ENCODE peak calls at places on chromosomes 7 and 10, in ten cellular contexts. U is HepG2; L is epithelial cell of esophagus; R is omental fat pad; V is CD4-positive, alpha-beta memory T cell; H is T-cell; Q is amniotic stem cell; F is T-helper 9 cell; K is colonic mucosa; D is progenitor cell of endocrine pancreas. O is an unnamed sample.

GRCh38 chr10:97713828-97714400 is 384 bp downstream of the MARVELD1 start:
- DNase-seq in R (no peak), D (peak), F (peak), L (peak), U (no peak), Q (no peak), K (peak), V (peak), H (peak), O (peak)

GRCh38 chr10:34808789-34809745 is 6.0 kb downstream of the PARD3 start:
- DNase-seq in F (no peak), K (peak), Q (no peak), L (peak), R (no peak), V (no peak), U (no peak), D (no peak), H (no peak), O (no peak)

GRCh38 chr10:53387546-53387945 is 615.0 kb upstream of the MBL2 start:
- DNase-seq in V (no peak), R (no peak), U (no peak), D (no peak), H (no peak), K (no peak), F (no peak), L (no peak), Q (no peak), O (no peak)

GRCh38 chr10:62554632-62555199 is 180.5 kb downstream of the ZNF365 start:
- DNase-seq in K (peak), D (no peak), F (no peak), Q (peak), U (peak), V (peak), R (no peak), H (peak), L (peak), O (peak)

GRCh38 chr10:4353059-4353655 is 472.9 kb upstream of the AKR1E2 start:
- DNase-seq in D (no peak), R (no peak), V (no peak), K (no peak), H (no peak), F (no peak), Q (no peak), U (no peak), L (peak), O (no peak)

GRCh38 chr7:73856941-73857340 is 4.0 kb upstream of the TMEM270 start:
- DNase-seq in D (no peak), U (no peak), K (no peak), V (no peak), R (no peak), H (no peak), Q (no peak), F (no peak), L (no peak), O (no peak)

GRCh38 chr7:98238976-98239375 is 13.1 kb downstream of the TECPR1 start:
- DNase-seq in L (no peak), U (no peak), R (no peak), D (no peak), F (no peak), K (no peak), Q (no peak), V (no peak), H (no peak), O (no peak)

GRCh38 chr10:59582779-59583178 is 126.9 kb downstream of the SLC16A9 start:
- DNase-seq in R (no peak), V (no peak), H (no peak), K (no peak), U (no peak), D (no peak), L (no peak), Q (no peak), F (no peak), O (no peak)

GRCh38 chr10:126921974-126922525 is 16.8 kb downstream of the DOCK1 start:
- DNase-seq in H (no peak), U (no peak), F (no peak), L (peak), V (no peak), R (no peak), K (no peak), D (no peak), Q (no peak), O (no peak)